ENCODE peak calls at places on chromosomes 13 and 19, in six cellular contexts. A, P, B, J, S and F are unnamed samples.

GRCh38 chr19:32519023-32519422 is 62.0 kb upstream of the PDCD5 start:
- DNase-seq in P (no peak), J (no peak), B (no peak), S (no peak), A (peak), F (no peak)

GRCh38 chr19:34676697-34677385 is at the start of gene SCGB2B2:
- DNase-seq in S (no peak), B (no peak), A (no peak), J (peak), P (no peak), F (peak)

GRCh38 chr13:111046590-111047141 is 68.4 kb upstream of the ARHGEF7 start:
- DNase-seq in J (peak), P (no peak), S (no peak), B (no peak), A (peak), F (no peak)

GRCh38 chr19:33295621-33296472 is 6.5 kb downstream of the CEBPA start:
- DNase-seq in B (no peak), A (no peak), S (no peak), P (no peak), J (no peak), F (no peak)

GRCh38 chr13:41995946-41996345 is 35.0 kb upstream of the VWA8 start:
- DNase-seq in J (no peak), B (no peak), P (no peak), A (peak), S (no peak), F (no peak)

GRCh38 chr13:37775871-37776270 is 93.7 kb downstream of the TRPC4 start:
- DNase-seq in B (no peak), A (no peak), P (no peak), J (no peak), S (no peak), F (no peak)

GRCh38 chr19:33348301-33349010 is 25.1 kb upstream of the CEBPG start:
- DNase-seq in J (no peak), A (peak), S (no peak), B (no peak), P (no peak), F (no peak)

GRCh38 chr19:51098366-51099069 is 9.7 kb downstream of the CTU1 start:
- DNase-seq in J (peak), B (no peak), A (peak), P (peak), S (no peak), F (no peak)

GRCh38 chr13:49669735-49670309 is 21.5 kb downstream of the EBPL start:
- DNase-seq in S (no peak), P (no peak), J (peak), A (peak), B (peak), F (no peak)

GRCh38 chr19:17902701-17903100 is 30.1 kb upstream of the CCDC124 start:
- DNase-seq in B (no peak), P (no peak), A (peak), S (peak), J (no peak), F (no peak)

GRCh38 chr19:17671906-17672305 is 16.2 kb downstream of the UNC13A start:
- DNase-seq in B (peak), S (no peak), A (peak), J (no peak), P (no peak), F (peak)

GRCh38 chr13:26721251-26721939 is 39.2 kb downstream of the GPR12 start:
- DNase-seq in B (no peak), A (no peak), J (peak), S (no peak), P (no peak), F (peak)

GRCh38 chr13:26540319-26540718 is 17.2 kb upstream of the WASF3 start:
- DNase-seq in B (no peak), S (no peak), P (no peak), A (no peak), J (no peak), F (no peak)

GRCh38 chr19:28039677-28040381 is 1173.1 kb downstream of the UQCRFS1 start:
- DNase-seq in S (no peak), A (no peak), P (no peak), J (no peak), B (no peak), F (no peak)

GRCh38 chr19:10110076-10110971 is 1.2 kb upstream of the P2RY11 start:
- DNase-seq in J (no peak), P (peak), B (no peak), S (no peak), A (no peak), F (no peak)

GRCh38 chr19:10692673-10693264 is 8.5 kb upstream of the QTRT1 start:
- DNase-seq in P (no peak), J (no peak), A (no peak), B (no peak), S (no peak), F (no peak)

GRCh38 chr19:2500861-2501260 is 24.9 kb downstream of the GADD45B start:
- DNase-seq in B (no peak), S (no peak), J (no peak), A (no peak), P (no peak), F (no peak)

GRCh38 chr19:23071087-23071511 is 45.7 kb upstream of the ZNF730 start:
- DNase-seq in P (no peak), S (no peak), B (no peak), J (peak), A (peak), F (no peak)

GRCh38 chr19:2176336-2176994 is 12.7 kb downstream of the DOT1L start:
- DNase-seq in P (no peak), J (no peak), S (no peak), B (no peak), A (no peak), F (no peak)

GRCh38 chr19:45955905-45956608 is 17.6 kb downstream of the NOVA2 start:
- DNase-seq in J (peak), S (no peak), P (no peak), A (peak), B (no peak), F (no peak)

GRCh38 chr13:27189192-27189591 is 17.6 kb upstream of the USP12 start:
- DNase-seq in P (no peak), S (no peak), J (no peak), B (no peak), A (no peak), F (no peak)

GRCh38 chr13:92158335-92158734 is 759.9 kb downstream of the GPC5 start:
- DNase-seq in P (no peak), S (no peak), B (no peak), A (peak), J (no peak), F (no peak)

GRCh38 chr19:1189419-1189818 is 15.4 kb upstream of the SBNO2 start:
- DNase-seq in J (no peak), S (no peak), A (no peak), P (peak), B (no peak), F (no peak)

GRCh38 chr13:79692846-79693245 is 211.9 kb downstream of the NDFIP2 start:
- DNase-seq in P (no peak), J (no peak), B (no peak), A (no peak), S (no peak), F (no peak)

GRCh38 chr13:43388282-43389034 is 365.1 kb downstream of the DNAJC15 start:
- DNase-seq in A (no peak), J (no peak), P (no peak), B (no peak), S (no peak), F (no peak)

GRCh38 chr13:26132756-26133155 is 80.9 kb upstream of the SHISA2 start:
- DNase-seq in B (no peak), P (no peak), A (peak), S (no peak), J (no peak), F (no peak)

GRCh38 chr19:887072-887471 is 5.9 kb downstream of the MED16 start:
- DNase-seq in P (no peak), S (peak), B (no peak), J (no peak), A (peak), F (no peak)

GRCh38 chr13:51538626-51539179 is 45.6 kb upstream of the WDFY2 start:
- DNase-seq in A (no peak), J (no peak), P (no peak), S (no peak), B (no peak), F (no peak)

GRCh38 chr13:101977475-101977874 is 424.4 kb downstream of the FGF14 start:
- DNase-seq in B (no peak), P (no peak), J (no peak), S (no peak), A (no peak), F (no peak)

GRCh38 chr13:75437582-75438318 is 44.2 kb downstream of the TBC1D4 start:
- DNase-seq in B (no peak), J (no peak), A (peak), P (no peak), S (no peak), F (no peak)

GRCh38 chr19:7905298-7905697 is 1.6 kb downstream of the MAP2K7 start:
- DNase-seq in P (no peak), A (no peak), J (no peak), B (no peak), S (no peak), F (no peak)

GRCh38 chr13:46804391-46804815 is 7.4 kb upstream of the ESD start:
- DNase-seq in S (peak), J (no peak), A (peak), P (no peak), B (no peak), F (no peak)

GRCh38 chr19:48492925-48493717 is 18.5 kb downstream of the LMTK3 start:
- DNase-seq in P (peak), A (peak), J (peak), S (peak), B (peak), F (peak)

GRCh38 chr19:8340341-8341096 is 2.5 kb downstream of the KANK3 start:
- DNase-seq in J (peak), S (no peak), A (peak), P (no peak), B (peak), F (no peak)

GRCh38 chr13:21242236-21242635 is 65.8 kb downstream of the MRPL57 start:
- DNase-seq in B (peak), P (no peak), A (no peak), J (no peak), S (no peak), F (no peak)

GRCh38 chr19:11016591-11016990 is 55.8 kb downstream of the SMARCA4 start:
- DNase-seq in J (no peak), B (no peak), A (no peak), P (no peak), S (no peak), F (no peak)

GRCh38 chr19:4390862-4391693 is 9.3 kb downstream of the SH3GL1 start:
- DNase-seq in P (no peak), A (peak), B (no peak), S (no peak), J (no peak), F (no peak)

GRCh38 chr19:1234041-1234669 is 3.6 kb downstream of the CBARP start:
- DNase-seq in A (no peak), B (no peak), J (no peak), S (no peak), P (no peak), F (no peak)

GRCh38 chr13:48571121-48571901 is 38.4 kb upstream of the RCBTB2 start:
- DNase-seq in S (no peak), B (no peak), A (peak), P (no peak), J (no peak), F (no peak)

GRCh38 chr19:56625708-56626107 is 17.3 kb upstream of the SMIM17 start:
- DNase-seq in S (no peak), A (no peak), B (no peak), J (no peak), P (no peak), F (no peak)

DNA sequence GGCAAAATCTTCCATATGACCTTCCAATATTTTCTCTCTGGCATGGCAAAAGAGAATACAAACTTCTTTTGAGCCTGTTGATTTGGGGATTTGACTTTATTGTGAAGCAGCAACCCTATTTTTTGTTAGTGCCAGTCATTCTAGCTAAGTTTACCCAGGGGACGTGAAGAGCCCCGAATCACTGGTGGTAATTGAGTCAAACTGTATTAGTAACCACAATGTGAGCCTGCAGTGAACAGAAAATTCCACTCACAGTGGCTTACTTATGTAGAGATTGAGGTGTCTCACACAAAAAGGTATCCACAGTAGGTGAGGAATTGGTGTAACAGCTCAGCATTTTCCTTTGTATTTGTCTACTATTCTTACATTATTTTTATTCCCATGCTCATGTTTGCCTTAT is 33.1 kb upstream of the MYCBP2 start:
- DNase-seq in A (no peak), S (no peak), B (no peak), P (no peak), J (no peak), F (no peak)
- H3K4me3 ChIP-seq in A (no peak), S (no peak), B (no peak), P (no peak), J (no peak), F (no peak)

GRCh38 chr19:44649578-44650145 is 6.0 kb downstream of the PVR start:
- DNase-seq in B (no peak), P (no peak), S (no peak), J (no peak), A (no peak), F (no peak)
- H3K4me3 ChIP-seq in B (no peak), P (no peak), S (no peak), J (no peak), A (no peak), F (no peak)

GRCh38 chr19:35740423-35741215 is 1.6 kb downstream of the IGFLR1 start:
- DNase-seq in A (peak), S (peak), P (peak), B (peak), J (peak), F (peak)

GRCh38 chr19:35738021-35738886 is 4.0 kb downstream of the IGFLR1 start:
- DNase-seq in S (no peak), J (no peak), B (no peak), P (no peak), A (no peak), F (no peak)

GRCh38 chr19:35738887-35739229 is 3.4 kb downstream of the IGFLR1 start:
- DNase-seq in J (no peak), B (no peak), P (no peak), S (no peak), A (no peak), F (no peak)

GRCh38 chr19:35740108-35740422 is 2.2 kb downstream of the IGFLR1 start:
- DNase-seq in B (no peak), J (no peak), A (no peak), P (no peak), S (no peak), F (no peak)

DNA sequence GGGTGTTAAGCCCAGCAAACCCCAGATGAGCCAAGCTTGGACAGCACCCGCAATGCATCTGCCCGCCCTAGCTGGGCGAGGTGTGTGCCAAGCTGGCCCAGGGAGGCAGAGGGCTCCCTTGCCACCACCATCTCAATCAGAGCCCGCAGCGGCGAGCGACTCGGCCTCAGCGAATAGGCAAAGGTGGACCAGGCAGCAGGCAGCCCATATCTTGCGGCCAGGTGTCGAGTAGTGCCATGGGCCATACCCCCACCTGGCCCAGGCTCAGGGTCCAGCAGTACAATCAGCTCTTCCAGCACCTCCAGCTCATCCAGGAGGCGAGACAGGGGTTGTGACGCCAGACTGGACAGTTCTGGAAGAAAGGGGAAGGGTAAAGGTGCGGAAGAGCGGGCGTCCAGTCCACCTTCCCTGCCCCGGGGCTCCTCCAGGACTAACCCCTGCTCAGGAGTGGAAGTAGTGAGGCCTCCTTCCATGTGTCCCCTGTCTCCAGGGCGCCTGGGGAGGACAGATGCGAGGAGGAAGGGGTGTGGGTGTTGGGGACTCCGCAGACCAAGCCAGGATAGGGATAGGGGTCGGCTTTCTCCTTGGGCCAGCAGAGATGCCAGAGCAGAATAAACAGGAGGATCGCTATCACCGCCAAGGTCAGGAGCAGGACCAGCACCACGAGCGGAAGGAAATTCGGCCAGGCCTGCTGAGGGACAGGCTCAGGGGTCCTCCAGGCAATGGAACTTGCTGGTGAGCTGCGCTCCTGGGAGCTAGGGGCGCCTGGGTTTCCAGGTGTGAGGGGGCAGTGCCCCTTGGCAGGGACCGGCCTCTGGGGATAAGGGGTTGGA is 2.8 kb downstream of the IGFLR1 start:
- DNase-seq in S (no peak), J (no peak), P (no peak), A (no peak), B (peak), F (no peak)
- H3K4me3 ChIP-seq in S (no peak), J (peak), P (peak), A (peak), B (peak), F (peak)

GRCh38 chr19:6500837-6501739 is 1.0 kb downstream of the TUBB4A start:
- DNase-seq in A (no peak), B (peak), J (no peak), S (no peak), P (no peak), F (no peak)
- H3K4me3 ChIP-seq in A (peak), B (peak), J (peak), S (no peak), P (peak), F (peak)

DNA sequence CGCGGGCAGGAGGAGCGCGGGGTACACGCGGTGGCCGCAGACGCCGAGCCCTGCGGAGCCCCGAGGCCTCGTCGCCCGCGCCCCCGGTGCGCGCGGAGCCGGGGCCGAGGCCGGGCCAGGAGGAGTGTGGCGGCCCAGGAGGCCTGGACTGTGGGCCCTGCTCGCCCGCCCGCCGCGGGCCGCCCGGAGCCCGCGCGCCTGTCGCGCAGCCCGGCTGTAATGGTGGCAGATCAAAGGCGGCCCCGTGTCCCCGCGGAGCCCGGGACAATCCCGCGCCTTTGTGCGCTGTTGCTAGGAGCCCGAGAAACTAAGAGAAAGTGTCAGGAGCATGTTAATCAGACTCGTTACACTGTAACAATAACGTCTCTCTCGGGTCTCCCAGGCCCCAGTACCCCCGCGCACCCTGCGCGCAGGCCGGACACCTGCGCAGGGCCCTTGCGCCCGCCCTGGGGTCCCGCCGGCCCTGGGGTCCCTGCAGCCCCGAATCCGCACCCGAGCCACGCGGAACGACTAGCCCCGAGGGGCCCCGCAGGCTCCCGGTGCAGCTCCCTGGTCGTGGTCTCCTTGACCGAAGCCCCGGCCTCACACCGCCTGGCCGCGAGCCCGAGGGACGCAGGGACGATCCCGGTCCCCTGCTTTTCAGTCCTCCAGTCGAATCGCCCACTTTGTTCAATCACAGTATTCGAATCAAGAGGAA is 75.4 kb downstream of the ZIC5 start:
- DNase-seq in S (no peak), A (no peak), J (no peak), B (peak), P (no peak), F (no peak)
- H3K4me3 ChIP-seq in S (no peak), A (no peak), J (peak), B (peak), P (no peak), F (no peak)

GRCh38 chr19:39334444-39334976 is 1.3 kb downstream of the GMFG start:
- DNase-seq in A (no peak), J (no peak), S (no peak), P (no peak), B (no peak), F (no peak)
- H3K4me3 ChIP-seq in A (no peak), J (peak), S (no peak), P (peak), B (no peak), F (peak)

DNA sequence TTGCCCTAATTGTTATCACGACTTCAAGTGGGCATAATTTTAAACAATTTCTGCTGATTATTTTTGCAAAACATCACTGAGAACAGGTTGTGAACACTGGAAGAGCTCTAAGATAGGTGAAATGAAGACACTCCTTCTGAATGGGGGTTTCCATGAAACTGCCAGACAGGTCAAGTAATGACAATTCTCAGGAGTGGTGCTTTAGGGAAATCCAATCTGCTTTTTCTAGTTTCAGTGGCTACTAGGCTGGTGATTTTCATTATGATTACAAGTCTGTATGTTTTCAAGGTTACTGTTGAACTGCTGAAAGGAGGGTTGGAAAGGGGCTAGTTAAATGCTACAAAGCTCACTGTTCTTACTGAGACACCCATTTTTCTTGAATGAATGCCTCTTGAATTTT is 1724.2 kb downstream of the PCDH9 start:
- DNase-seq in B (no peak), P (no peak), A (no peak), S (no peak), J (no peak), F (no peak)
- H3K4me3 ChIP-seq in B (no peak), P (no peak), A (no peak), S (no peak), J (no peak), F (no peak)

GRCh38 chr19:19193926-19194325 is 1.9 kb downstream of the RFXANK start:
- DNase-seq in A (no peak), J (no peak), P (no peak), B (no peak), S (no peak), F (no peak)
- H3K4me3 ChIP-seq in A (no peak), J (peak), P (no peak), B (no peak), S (no peak), F (peak)